ENCODE peak calls at places on chromosomes 12 and 14, in five cellular contexts. K, I, N, O and Z are unnamed samples.
A peak's percentile ranks its signal among the peaks of the same experiment; 100 is the strongest.

GRCh38 chr14:50530794-50531193 is 1.6 kb downstream of the MAP4K5 start:
- DNase-seq in K (no peak), I (no peak), N (no peak), O (peak; percentile 10), Z (no peak)

GRCh38 chr12:25295361-25295760 is 44.6 kb upstream of the KRAS start:
- DNase-seq in K (no peak), I (no peak), N (no peak), O (no peak), Z (no peak)

GRCh38 chr14:101504096-101504948 is 57.0 kb upstream of the DIO3 start:
- DNase-seq in K (peak; percentile 59), I (no peak), N (no peak), O (no peak), Z (peak; percentile 47)

GRCh38 chr12:52278931-52279682 is 4.7 kb downstream of the KRT86 start:
- DNase-seq in K (peak; percentile 86), I (peak; percentile 92), N (no peak), O (peak; percentile 50), Z (peak; percentile 85)

GRCh38 chr14:102630405-102630804 is 38.0 kb downstream of the RCOR1 start:
- DNase-seq in K (no peak), I (no peak), N (no peak), O (no peak), Z (no peak)

GRCh38 chr12:47547077-47547476 is 158.8 kb downstream of the RPAP3 start:
- DNase-seq in K (no peak), I (peak; percentile 49), N (no peak), O (no peak), Z (no peak)

GRCh38 chr12:113996026-113996425 is 29.9 kb upstream of the RBM19 start:
- DNase-seq in K (no peak), I (no peak), N (no peak), O (no peak), Z (no peak)

GRCh38 chr12:38587594-38587993 is 271.0 kb downstream of the ALG10B start:
- DNase-seq in K (no peak), I (no peak), N (no peak), O (no peak), Z (no peak)

GRCh38 chr12:88493651-88494050 is 86.6 kb downstream of the KITLG start:
- DNase-seq in K (no peak), I (no peak), N (no peak), O (no peak), Z (no peak)

GRCh38 chr12:70180140-70180539 is 63.1 kb upstream of the CNOT2 start:
- DNase-seq in K (no peak), I (no peak), N (no peak), O (no peak), Z (no peak)

GRCh38 chr12:12008931-12009611 is 61.7 kb upstream of the BCL2L14 start:
- DNase-seq in K (no peak), I (no peak), N (peak; percentile 86), O (peak; percentile 78), Z (peak; percentile 46)

GRCh38 chr14:50061664-50062437 is 54.5 kb downstream of the VCPKMT start:
- DNase-seq in K (no peak), I (no peak), N (peak; percentile 84), O (peak; percentile 94), Z (no peak)

GRCh38 chr12:115597157-115597712 is 680.3 kb downstream of the MED13L start:
- DNase-seq in K (no peak), I (no peak), N (no peak), O (no peak), Z (no peak)

GRCh38 chr12:51482808-51483532 is 58.3 kb downstream of the SLC4A8 start:
- DNase-seq in K (no peak), I (no peak), N (no peak), O (peak; percentile 16), Z (no peak)

GRCh38 chr14:22773162-22774010 is 6.9 kb downstream of the OXA1L start:
- DNase-seq in K (no peak), I (no peak), N (no peak), O (no peak), Z (no peak)

GRCh38 chr12:98355322-98355721 is 160.1 kb upstream of the TMPO start:
- DNase-seq in K (no peak), I (peak; percentile 23), N (no peak), O (no peak), Z (no peak)

GRCh38 chr12:104526751-104527150 is 70.0 kb downstream of the CHST11 start:
- DNase-seq in K (no peak), I (no peak), N (no peak), O (no peak), Z (no peak)

GRCh38 chr12:109696485-109697269 is 16.9 kb upstream of the FAM222A start:
- DNase-seq in K (no peak), I (no peak), N (no peak), O (no peak), Z (no peak)

DNA sequence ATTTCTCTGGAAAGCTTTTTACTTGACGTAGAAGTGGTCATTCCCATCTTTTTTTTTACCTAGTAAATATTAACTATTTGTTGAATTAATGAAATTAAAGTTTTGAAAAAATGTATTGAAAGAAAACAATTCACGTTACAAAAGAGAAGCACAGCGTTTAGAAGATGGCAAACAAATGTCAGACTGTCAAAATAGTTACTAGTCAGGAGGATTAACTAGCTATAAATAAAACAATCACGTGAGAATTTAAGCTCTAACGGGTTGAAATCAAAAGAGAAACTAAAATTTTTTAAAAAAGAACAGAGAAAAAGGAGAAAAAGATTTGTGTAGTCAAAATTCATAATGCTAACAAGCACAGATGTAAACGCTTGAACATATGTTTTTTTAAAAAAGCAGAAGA is 26.4 kb downstream of the DDHD1 start:
- DNase-seq in K (no peak), I (no peak), N (no peak), O (no peak), Z (no peak)
- H3K27ac ChIP-seq in K (no peak overlapping the region), I (no peak overlapping the region), N (peak overlapping the region; percentile 71), O (peak overlapping the region; percentile 1), Z (no peak overlapping the region)

DNA sequence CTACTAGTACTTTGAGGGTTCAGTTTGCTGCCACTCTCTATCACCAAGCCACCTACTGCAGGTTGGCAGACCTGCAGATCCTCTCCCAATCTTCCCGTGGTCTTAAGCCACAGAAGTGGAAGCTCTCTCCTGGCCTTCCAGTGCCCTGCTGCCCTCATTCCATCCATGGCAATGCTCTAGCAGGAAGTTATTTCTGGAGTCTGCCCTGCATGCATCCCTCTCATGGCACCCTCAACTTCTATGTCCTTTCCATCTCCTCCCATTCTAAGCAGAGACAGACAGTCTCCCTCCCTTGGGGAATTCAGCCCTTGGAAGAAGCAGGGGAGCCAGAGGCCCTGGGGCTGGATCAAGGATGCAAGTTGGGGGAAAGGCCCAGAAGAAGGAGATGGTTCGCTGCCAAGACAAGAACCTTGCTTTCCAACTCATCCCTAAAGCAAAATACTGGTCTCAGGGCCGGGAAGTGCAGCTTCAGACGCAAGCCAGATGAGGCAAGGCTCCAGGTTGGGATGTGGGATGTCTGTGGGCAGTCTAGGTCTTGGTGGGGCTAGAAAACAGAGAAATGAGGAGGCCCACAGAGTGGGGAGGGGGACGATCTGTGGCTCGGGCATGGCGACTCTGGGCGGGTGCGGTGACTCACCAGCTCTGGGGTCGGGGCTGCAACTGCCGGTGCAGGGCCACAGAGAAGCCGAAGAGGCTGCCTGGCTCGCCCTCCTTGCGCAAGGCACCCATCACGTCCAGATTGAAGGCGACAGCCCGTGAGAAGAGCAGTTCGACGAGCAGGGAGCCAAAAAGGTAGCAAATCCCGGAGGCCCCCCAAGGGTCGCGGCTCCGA is 648 bp downstream of the ITGA7 start:
- DNase-seq in K (peak; percentile 77), I (no peak), N (no peak), O (no peak), Z (no peak)
- H3K27ac ChIP-seq in K (peak overlapping the region; percentile 98), I (peak overlapping the region; percentile 79), N (no peak overlapping the region), O (no peak overlapping the region), Z (peak overlapping the region; percentile 13)

DNA sequence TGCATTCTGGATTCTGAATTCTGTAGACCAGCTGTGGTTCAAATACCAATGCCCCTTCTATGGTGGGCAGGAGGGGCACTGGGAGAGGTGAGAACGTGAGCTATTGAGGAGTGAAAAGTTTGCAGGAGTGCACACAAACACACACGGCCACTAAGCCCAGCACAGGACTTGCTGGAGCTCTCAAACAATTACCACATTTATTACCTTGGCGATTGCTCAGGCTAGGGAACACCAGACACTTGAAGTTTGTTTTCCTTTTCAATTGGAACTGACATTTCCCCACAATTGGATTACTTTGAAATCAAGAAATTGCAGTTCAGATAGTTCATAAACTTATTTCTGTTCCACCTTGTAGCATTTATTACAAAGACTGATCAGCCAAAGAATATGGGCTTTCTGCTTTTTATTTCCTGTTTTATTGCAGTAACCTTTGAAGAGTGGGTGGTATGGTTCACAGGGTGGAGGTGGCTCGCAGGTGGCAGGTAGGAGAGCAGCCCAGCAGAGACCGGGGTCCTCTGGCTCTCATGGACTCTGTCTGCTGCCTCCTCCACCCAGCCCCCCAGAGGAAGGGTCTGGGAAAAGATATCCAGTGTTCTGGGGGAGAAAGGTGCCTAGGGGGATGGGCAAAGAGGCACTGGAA is 429.8 kb upstream of the CCDC196 start:
- DNase-seq in K (no peak), I (no peak), N (no peak), O (no peak), Z (no peak)
- H3K27ac ChIP-seq in K (no peak overlapping the region), I (no peak overlapping the region), N (no peak overlapping the region), O (no peak overlapping the region), Z (no peak overlapping the region)

GRCh38 chr12:29580971-29581370 is 83.5 kb upstream of the OVCH1 start:
- DNase-seq in K (no peak), I (no peak), N (no peak), O (no peak), Z (no peak)

GRCh38 chr12:29578731-29579130 is 81.2 kb upstream of the OVCH1 start:
- DNase-seq in K (no peak), I (no peak), N (no peak), O (no peak), Z (no peak)

GRCh38 chr12:29581641-29582040 is 84.2 kb upstream of the OVCH1 start:
- DNase-seq in K (no peak), I (no peak), N (no peak), O (no peak), Z (no peak)

GRCh38 chr12:29582677-29583076 is 85.2 kb upstream of the OVCH1 start:
- DNase-seq in K (no peak), I (no peak), N (no peak), O (no peak), Z (no peak)

DNA sequence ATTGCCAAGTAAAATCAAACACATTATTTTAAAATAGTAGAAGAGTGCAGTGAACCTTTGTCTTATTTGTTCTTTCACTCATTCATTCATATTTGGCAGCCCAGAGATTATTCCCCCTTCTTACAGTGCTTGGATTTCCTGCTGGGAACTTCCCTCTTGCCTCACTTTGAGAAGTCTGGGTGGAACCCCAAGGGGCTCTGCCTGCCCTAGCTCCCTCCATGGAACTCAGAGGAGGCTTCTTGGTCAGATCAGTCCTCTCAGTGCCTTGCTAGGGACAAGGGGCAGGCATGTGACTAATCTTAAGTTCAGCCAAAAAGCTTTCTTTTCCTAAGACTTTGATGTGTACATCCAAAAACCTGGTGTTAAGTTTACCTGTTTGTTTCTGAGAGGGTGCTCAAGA is 84.7 kb upstream of the OVCH1 start:
- DNase-seq in K (no peak), I (no peak), N (no peak), O (no peak), Z (no peak)
- H3K27ac ChIP-seq in K (peak overlapping the region; percentile 68), I (no peak overlapping the region), N (no peak overlapping the region), O (no peak overlapping the region), Z (peak overlapping the region; percentile 3)

GRCh38 chr14:90445011-90445410 is 48.2 kb downstream of the CALM1 start:
- DNase-seq in K (no peak), I (no peak), N (no peak), O (no peak), Z (no peak)
- H3K27ac ChIP-seq in K (no peak overlapping the region), I (no peak overlapping the region), N (no peak overlapping the region), O (no peak overlapping the region), Z (no peak overlapping the region)

GRCh38 chr14:54600685-54601084 is 33.8 kb downstream of the SAMD4A start:
- DNase-seq in K (no peak), I (no peak), N (no peak), O (no peak), Z (no peak)
- H3K27ac ChIP-seq in K (no peak overlapping the region), I (no peak overlapping the region), N (no peak overlapping the region), O (no peak overlapping the region), Z (no peak overlapping the region)

GRCh38 chr12:6963016-6963731 is 7.3 kb downstream of the PHB2 start:
- DNase-seq in K (peak; percentile 70), I (no peak), N (no peak), O (no peak), Z (peak; percentile 92)
- H3K27ac ChIP-seq in K (no peak overlapping the region), I (peak overlapping the region; percentile 99), N (no peak overlapping the region), O (no peak overlapping the region), Z (peak overlapping the region; percentile 98)